ENCODE peak calls at places on chromosome 13, in eight cellular contexts. One of them, this sample, is unnamed.

GRCh38 chr13:19864339-19865309 is 1.2 kb upstream of the ZMYM5 start:
- DNase-seq in psoas muscle: peak; percentile 76
- DNase-seq in lung: peak; percentile 77
- DNase-seq in aorta: peak; percentile 72
- DNase-seq in Panc1: no peak
- DNase-seq in pancreas: peak; percentile 65
- DNase-seq in CD8-positive, alpha-beta T cell: peak; percentile 81
- DNase-seq in GM23248: peak; percentile 84
- DNase-seq in this sample: peak; percentile 82

GRCh38 chr13:28805193-28805819 is 14.8 kb upstream of the MTUS2 start:
- DNase-seq in lung: no peak
- DNase-seq in aorta: peak; percentile 71
- DNase-seq in GM23248: peak; percentile 25
- DNase-seq in Panc1: no peak
- DNase-seq in psoas muscle: no peak
- DNase-seq in pancreas: no peak
- DNase-seq in CD8-positive, alpha-beta T cell: no peak
- DNase-seq in this sample: no peak

GRCh38 chr13:27168870-27169525 is 2.6 kb downstream of the USP12 start:
- DNase-seq in CD8-positive, alpha-beta T cell: no peak
- DNase-seq in Panc1: no peak
- DNase-seq in lung: no peak
- DNase-seq in GM23248: peak; percentile 42
- DNase-seq in aorta: no peak
- DNase-seq in psoas muscle: no peak
- DNase-seq in pancreas: no peak
- DNase-seq in this sample: no peak

GRCh38 chr13:73973156-73973555 is 161.0 kb downstream of the KLF12 start:
- DNase-seq in aorta: no peak
- DNase-seq in psoas muscle: no peak
- DNase-seq in GM23248: no peak
- DNase-seq in lung: no peak
- DNase-seq in Panc1: no peak
- DNase-seq in CD8-positive, alpha-beta T cell: no peak
- DNase-seq in pancreas: no peak
- DNase-seq in this sample: no peak

GRCh38 chr13:48579167-48579918 is 46.5 kb upstream of the RCBTB2 start:
- DNase-seq in psoas muscle: no peak
- DNase-seq in Panc1: no peak
- DNase-seq in aorta: no peak
- DNase-seq in pancreas: peak; percentile 31
- DNase-seq in CD8-positive, alpha-beta T cell: no peak
- DNase-seq in GM23248: no peak
- DNase-seq in lung: no peak
- DNase-seq in this sample: no peak

GRCh38 chr13:113053801-113054604 is 51.6 kb upstream of the F7 start:
- DNase-seq in pancreas: no peak
- DNase-seq in aorta: peak; percentile 20
- DNase-seq in GM23248: no peak
- DNase-seq in Panc1: no peak
- DNase-seq in CD8-positive, alpha-beta T cell: no peak
- DNase-seq in psoas muscle: peak; percentile 29
- DNase-seq in lung: no peak
- DNase-seq in this sample: peak; percentile 46

GRCh38 chr13:40340368-40341085 is 325.9 kb downstream of the FOXO1 start:
- DNase-seq in psoas muscle: no peak
- DNase-seq in aorta: no peak
- DNase-seq in lung: no peak
- DNase-seq in GM23248: no peak
- DNase-seq in Panc1: no peak
- DNase-seq in CD8-positive, alpha-beta T cell: no peak
- DNase-seq in pancreas: peak; percentile 75
- DNase-seq in this sample: no peak

GRCh38 chr13:110291286-110291685 is 15.7 kb downstream of the COL4A1 start:
- DNase-seq in psoas muscle: no peak
- DNase-seq in aorta: no peak
- DNase-seq in GM23248: no peak
- DNase-seq in CD8-positive, alpha-beta T cell: no peak
- DNase-seq in pancreas: no peak
- DNase-seq in Panc1: no peak
- DNase-seq in lung: no peak
- DNase-seq in this sample: no peak

GRCh38 chr13:36163809-36164308 is 32.7 kb upstream of the DCLK1 start:
- DNase-seq in Panc1: no peak
- DNase-seq in pancreas: peak; percentile 36
- DNase-seq in CD8-positive, alpha-beta T cell: no peak
- DNase-seq in psoas muscle: peak; percentile 76
- DNase-seq in aorta: peak; percentile 70
- DNase-seq in GM23248: peak; percentile 1
- DNase-seq in lung: peak; percentile 89
- DNase-seq in this sample: no peak

GRCh38 chr13:38395505-38395803 is 45.8 kb downstream of the UFM1 start:
- DNase-seq in Panc1: no peak
- DNase-seq in lung: no peak
- DNase-seq in GM23248: peak; percentile 35
- DNase-seq in aorta: no peak
- DNase-seq in CD8-positive, alpha-beta T cell: no peak
- DNase-seq in psoas muscle: no peak
- DNase-seq in pancreas: no peak
- DNase-seq in this sample: no peak

GRCh38 chr13:100601716-100602115 is 13.1 kb upstream of the GGACT start:
- DNase-seq in lung: no peak
- DNase-seq in Panc1: no peak
- DNase-seq in CD8-positive, alpha-beta T cell: no peak
- DNase-seq in GM23248: no peak
- DNase-seq in aorta: no peak
- DNase-seq in pancreas: no peak
- DNase-seq in psoas muscle: no peak
- DNase-seq in this sample: no peak

DNA sequence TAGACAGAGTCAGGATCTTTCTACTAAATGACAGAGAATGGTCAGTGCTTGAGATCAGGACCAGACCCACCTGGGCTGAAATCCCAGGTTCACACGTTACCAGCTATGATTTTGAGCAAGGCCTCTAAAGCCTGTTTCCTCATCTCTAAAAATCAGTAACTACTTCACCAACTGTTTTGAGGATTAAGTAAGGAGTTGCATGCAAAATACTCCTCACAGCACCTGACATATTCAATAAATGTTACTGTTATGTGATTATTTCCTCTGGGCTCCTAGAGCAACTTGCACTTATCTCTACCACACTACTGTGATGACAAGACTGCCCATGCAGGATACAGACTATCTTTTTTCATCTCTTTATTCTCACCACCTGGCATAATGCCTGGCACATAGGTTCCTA is 1.9 kb downstream of the KATNAL1 start:
- DNase-seq in pancreas: no peak
- DNase-seq in GM23248: no peak
- DNase-seq in CD8-positive, alpha-beta T cell: no peak
- DNase-seq in Panc1: no peak
- DNase-seq in lung: no peak
- DNase-seq in aorta: no peak
- DNase-seq in psoas muscle: no peak
- DNase-seq in this sample: no peak
- H3K4me1 ChIP-seq in pancreas: no peaks in the 10 kb centered on the region
- H3K4me1 ChIP-seq in GM23248: peaks cover 54% of the 10 kb centered on the region
- H3K4me1 ChIP-seq in CD8-positive, alpha-beta T cell: peaks cover 5% of the 10 kb centered on the region
- H3K4me1 ChIP-seq in Panc1: peaks cover 28% of the 10 kb centered on the region
- H3K4me1 ChIP-seq in lung: peaks cover 2% of the 10 kb centered on the region
- H3K4me1 ChIP-seq in aorta: peaks cover 4% of the 10 kb centered on the region
- H3K4me1 ChIP-seq in psoas muscle: peaks cover 17% of the 10 kb centered on the region
- H3K4me1 ChIP-seq in this sample: peaks cover 49% of the 10 kb centered on the region

DNA sequence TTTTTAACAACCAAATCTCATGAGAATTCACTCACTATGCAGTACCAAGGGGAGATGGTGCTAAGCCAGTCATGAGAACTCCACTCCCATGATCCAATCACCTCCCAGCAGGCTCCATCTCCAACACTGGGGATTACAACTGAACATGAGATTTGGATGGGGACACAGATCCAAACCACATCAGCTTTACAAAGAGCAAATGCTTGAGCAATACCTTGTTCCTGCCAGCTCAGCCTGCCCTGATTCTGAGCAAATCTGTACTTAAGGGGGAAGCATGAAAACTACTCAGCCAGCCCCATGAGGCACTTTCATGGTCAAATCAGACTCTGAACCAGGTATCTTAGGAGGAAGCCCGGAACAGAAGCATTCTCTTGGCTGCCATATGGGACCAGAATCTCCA is 259.9 kb downstream of the TBC1D4 start:
- DNase-seq in lung: no peak
- DNase-seq in psoas muscle: no peak
- DNase-seq in Panc1: no peak
- DNase-seq in GM23248: peak; percentile 74
- DNase-seq in CD8-positive, alpha-beta T cell: no peak
- DNase-seq in pancreas: no peak
- DNase-seq in aorta: no peak
- DNase-seq in this sample: no peak
- H3K36me3 ChIP-seq in lung: no peaks in the 10 kb centered on the region
- H3K36me3 ChIP-seq in psoas muscle: no peaks in the 10 kb centered on the region
- H3K36me3 ChIP-seq in Panc1: no peaks in the 10 kb centered on the region
- H3K36me3 ChIP-seq in GM23248: no peaks in the 10 kb centered on the region
- H3K36me3 ChIP-seq in CD8-positive, alpha-beta T cell: no peaks in the 10 kb centered on the region
- H3K36me3 ChIP-seq in pancreas: no peaks in the 10 kb centered on the region
- H3K36me3 ChIP-seq in aorta: no peaks in the 10 kb centered on the region
- H3K36me3 ChIP-seq in this sample: no peaks in the 10 kb centered on the region

DNA sequence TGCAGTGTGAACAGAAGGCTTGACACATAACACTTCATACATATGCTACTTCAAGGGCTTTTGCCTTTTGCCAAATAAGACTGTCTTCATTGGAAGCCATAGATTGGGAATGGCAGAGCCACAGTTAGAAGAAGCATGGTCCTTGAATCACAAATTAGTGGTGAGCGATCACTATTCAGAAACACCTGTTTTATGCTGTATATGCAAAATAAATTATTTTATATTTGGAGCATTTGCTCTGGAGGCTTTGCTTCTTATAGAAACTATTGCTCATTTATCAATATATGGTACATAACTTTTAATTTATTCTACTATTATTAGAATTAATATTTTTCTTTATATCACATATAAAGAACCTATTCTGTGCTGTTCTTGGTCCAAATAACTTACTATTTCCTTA is 270.4 kb upstream of the SPRY2 start:
- DNase-seq in aorta: no peak
- DNase-seq in Panc1: no peak
- DNase-seq in pancreas: no peak
- DNase-seq in psoas muscle: no peak
- DNase-seq in lung: no peak
- DNase-seq in CD8-positive, alpha-beta T cell: no peak
- DNase-seq in GM23248: no peak
- DNase-seq in this sample: no peak
- H3K4me1 ChIP-seq in aorta: no peaks in the 10 kb centered on the region
- H3K4me1 ChIP-seq in Panc1: no peaks in the 10 kb centered on the region
- H3K4me1 ChIP-seq in pancreas: no peaks in the 10 kb centered on the region
- H3K4me1 ChIP-seq in psoas muscle: no peaks in the 10 kb centered on the region
- H3K4me1 ChIP-seq in lung: no peaks in the 10 kb centered on the region
- H3K4me1 ChIP-seq in CD8-positive, alpha-beta T cell: no peaks in the 10 kb centered on the region
- H3K4me1 ChIP-seq in GM23248: no peaks in the 10 kb centered on the region
- H3K4me1 ChIP-seq in this sample: no peaks in the 10 kb centered on the region

DNA sequence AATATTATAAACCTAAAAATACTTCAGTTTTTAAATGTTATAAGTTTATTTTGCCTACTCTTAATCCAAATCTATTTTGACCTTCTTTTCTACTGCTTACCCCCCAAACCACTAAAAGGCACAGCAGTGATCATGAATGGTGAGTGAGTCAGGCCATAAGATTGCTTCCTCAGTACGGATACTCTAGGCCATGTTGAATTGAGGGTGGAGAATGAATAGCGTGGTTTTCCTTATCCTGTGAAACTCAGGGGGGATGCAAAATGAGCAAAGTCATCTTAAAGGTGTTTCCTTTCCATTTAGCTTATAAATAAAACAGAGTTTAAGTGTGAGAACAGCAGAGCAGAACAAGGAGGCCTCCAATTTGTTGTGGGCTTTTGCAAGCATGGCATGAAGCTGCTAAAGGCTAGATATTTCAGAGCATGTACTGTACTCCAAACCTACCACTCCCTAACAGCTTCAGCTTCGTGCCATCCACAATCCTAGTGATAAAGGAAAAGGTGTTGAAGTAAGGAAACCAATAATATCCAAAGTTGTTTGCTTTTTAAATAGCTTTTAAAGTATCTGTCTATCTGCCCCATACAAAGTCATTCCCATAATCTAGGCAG is 25.0 kb downstream of the SERPINE3 start:
- DNase-seq in CD8-positive, alpha-beta T cell: no peak
- DNase-seq in psoas muscle: no peak
- DNase-seq in pancreas: no peak
- DNase-seq in aorta: no peak
- DNase-seq in Panc1: no peak
- DNase-seq in GM23248: peak; percentile 66
- DNase-seq in lung: no peak
- DNase-seq in this sample: no peak
- H3K36me3 ChIP-seq in CD8-positive, alpha-beta T cell: peaks cover 17% of the 10 kb centered on the region
- H3K36me3 ChIP-seq in psoas muscle: peaks cover 79% of the 10 kb centered on the region
- H3K36me3 ChIP-seq in pancreas: peaks cover 9% of the 10 kb centered on the region
- H3K36me3 ChIP-seq in aorta: peaks cover 2% of the 10 kb centered on the region
- H3K36me3 ChIP-seq in Panc1: peaks cover 47% of the 10 kb centered on the region
- H3K36me3 ChIP-seq in GM23248: peaks cover 86% of the 10 kb centered on the region
- H3K36me3 ChIP-seq in lung: peaks cover 6% of the 10 kb centered on the region
- H3K36me3 ChIP-seq in this sample: peaks cover 61% of the 10 kb centered on the region

DNA sequence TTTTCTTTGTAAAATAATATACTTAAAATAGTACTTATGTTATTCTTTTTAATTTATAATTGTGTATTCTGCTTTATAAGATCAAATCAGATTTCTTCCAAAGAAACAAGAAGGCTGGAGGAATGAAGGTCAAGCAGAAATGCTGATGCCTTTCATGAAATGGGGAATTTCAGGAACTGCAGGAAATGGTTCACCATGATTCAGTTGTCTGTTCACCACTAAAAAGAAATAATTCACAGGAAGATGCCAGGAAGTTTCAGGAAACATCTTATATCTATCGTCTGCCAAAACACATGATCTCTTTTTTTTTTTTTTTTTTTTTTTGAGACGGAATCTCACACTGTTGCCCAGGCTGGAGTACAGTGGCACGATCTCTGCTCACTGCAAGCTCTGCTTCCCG is 15.7 kb upstream of the SCEL start:
- DNase-seq in pancreas: no peak
- DNase-seq in GM23248: peak; percentile 44
- DNase-seq in CD8-positive, alpha-beta T cell: no peak
- DNase-seq in psoas muscle: no peak
- DNase-seq in lung: no peak
- DNase-seq in aorta: no peak
- DNase-seq in Panc1: no peak
- DNase-seq in this sample: no peak
- H3K4me1 ChIP-seq in pancreas: no peaks in the 10 kb centered on the region
- H3K4me1 ChIP-seq in GM23248: peaks cover 28% of the 10 kb centered on the region
- H3K4me1 ChIP-seq in CD8-positive, alpha-beta T cell: no peaks in the 10 kb centered on the region
- H3K4me1 ChIP-seq in psoas muscle: no peaks in the 10 kb centered on the region
- H3K4me1 ChIP-seq in lung: no peaks in the 10 kb centered on the region
- H3K4me1 ChIP-seq in aorta: no peaks in the 10 kb centered on the region
- H3K4me1 ChIP-seq in Panc1: no peaks in the 10 kb centered on the region
- H3K4me1 ChIP-seq in this sample: peaks cover 28% of the 10 kb centered on the region